ENCODE peak calls at places on chromosome 18, in ten cellular contexts. One of them, this sample, is unnamed.

GRCh38 chr18:26468931-26469340 is 79.4 kb downstream of the KCTD1 start:
- DNase-seq in GM06990: no peak
- DNase-seq in astrocyte of the spinal cord: no peak
- DNase-seq in cardiac muscle cell: peak; percentile 57
- DNase-seq in foreskin fibroblast: no peak
- DNase-seq in right cardiac atrium: no peak
- DNase-seq in astrocyte: no peak
- DNase-seq in fibroblast of mammary gland: no peak
- DNase-seq in suprapubic skin: no peak
- DNase-seq in tibial artery: no peak
- DNase-seq in this sample: no peak

GRCh38 chr18:34990571-34990970 is 50.6 kb upstream of the MAPRE2 start:
- DNase-seq in cardiac muscle cell: no peak
- DNase-seq in foreskin fibroblast: no peak
- DNase-seq in suprapubic skin: no peak
- DNase-seq in fibroblast of mammary gland: peak; percentile 56
- DNase-seq in tibial artery: peak; percentile 67
- DNase-seq in GM06990: no peak
- DNase-seq in right cardiac atrium: no peak
- DNase-seq in astrocyte of the spinal cord: peak; percentile 27
- DNase-seq in astrocyte: peak; percentile 42
- DNase-seq in this sample: peak; percentile 76

GRCh38 chr18:25759111-25759510 is 331.3 kb downstream of the SS18 start:
- DNase-seq in astrocyte of the spinal cord: peak; percentile 33
- DNase-seq in suprapubic skin: no peak
- DNase-seq in cardiac muscle cell: no peak
- DNase-seq in right cardiac atrium: no peak
- DNase-seq in tibial artery: no peak
- DNase-seq in fibroblast of mammary gland: peak; percentile 40
- DNase-seq in astrocyte: peak; percentile 64
- DNase-seq in GM06990: no peak
- DNase-seq in foreskin fibroblast: peak; percentile 7
- DNase-seq in this sample: no peak

GRCh38 chr18:26480897-26481795 is 67.2 kb downstream of the KCTD1 start:
- DNase-seq in astrocyte of the spinal cord: peak; percentile 96
- DNase-seq in right cardiac atrium: no peak
- DNase-seq in GM06990: no peak
- DNase-seq in suprapubic skin: no peak
- DNase-seq in astrocyte: peak; percentile 99
- DNase-seq in fibroblast of mammary gland: peak; percentile 94
- DNase-seq in tibial artery: no peak
- DNase-seq in foreskin fibroblast: peak; percentile 77
- DNase-seq in cardiac muscle cell: no peak
- DNase-seq in this sample: no peak

GRCh38 chr18:23998811-23999210 is 15.7 kb upstream of the TTC39C start:
- DNase-seq in astrocyte: peak; percentile 24
- DNase-seq in cardiac muscle cell: no peak
- DNase-seq in astrocyte of the spinal cord: no peak
- DNase-seq in foreskin fibroblast: no peak
- DNase-seq in GM06990: no peak
- DNase-seq in fibroblast of mammary gland: no peak
- DNase-seq in tibial artery: no peak
- DNase-seq in suprapubic skin: no peak
- DNase-seq in right cardiac atrium: no peak
- DNase-seq in this sample: no peak

GRCh38 chr18:62425465-62426190 is 97.2 kb upstream of the ZCCHC2 start:
- DNase-seq in right cardiac atrium: peak; percentile 79
- DNase-seq in foreskin fibroblast: peak; percentile 94
- DNase-seq in astrocyte of the spinal cord: peak; percentile 95
- DNase-seq in fibroblast of mammary gland: peak; percentile 98
- DNase-seq in tibial artery: peak; percentile 92
- DNase-seq in GM06990: no peak
- DNase-seq in astrocyte: peak; percentile 90
- DNase-seq in suprapubic skin: no peak
- DNase-seq in cardiac muscle cell: peak; percentile 82
- DNase-seq in this sample: peak; percentile 86

GRCh38 chr18:22346342-22346967 is 71.3 kb downstream of the CTAGE1 start:
- DNase-seq in right cardiac atrium: peak; percentile 88
- DNase-seq in astrocyte of the spinal cord: peak; percentile 73
- DNase-seq in fibroblast of mammary gland: peak; percentile 79
- DNase-seq in astrocyte: peak; percentile 73
- DNase-seq in GM06990: no peak
- DNase-seq in cardiac muscle cell: no peak
- DNase-seq in suprapubic skin: no peak
- DNase-seq in foreskin fibroblast: peak; percentile 41
- DNase-seq in tibial artery: peak; percentile 82
- DNase-seq in this sample: no peak

GRCh38 chr18:25360301-25360899 is 8.4 kb upstream of the ZNF521 start:
- DNase-seq in astrocyte of the spinal cord: no peak
- DNase-seq in astrocyte: no peak
- DNase-seq in foreskin fibroblast: no peak
- DNase-seq in suprapubic skin: no peak
- DNase-seq in right cardiac atrium: no peak
- DNase-seq in fibroblast of mammary gland: peak; percentile 35
- DNase-seq in cardiac muscle cell: no peak
- DNase-seq in GM06990: no peak
- DNase-seq in tibial artery: no peak
- DNase-seq in this sample: no peak

GRCh38 chr18:13390196-13390595 is 171.6 kb downstream of the LDLRAD4 start:
- DNase-seq in cardiac muscle cell: no peak
- DNase-seq in GM06990: no peak
- DNase-seq in astrocyte: no peak
- DNase-seq in suprapubic skin: peak; percentile 57
- DNase-seq in foreskin fibroblast: no peak
- DNase-seq in right cardiac atrium: peak; percentile 67
- DNase-seq in fibroblast of mammary gland: no peak
- DNase-seq in tibial artery: no peak
- DNase-seq in astrocyte of the spinal cord: no peak
- DNase-seq in this sample: no peak

GRCh38 chr18:3914116-3914515 is 464.1 kb downstream of the TGIF1 start:
- DNase-seq in cardiac muscle cell: no peak
- DNase-seq in fibroblast of mammary gland: no peak
- DNase-seq in right cardiac atrium: no peak
- DNase-seq in GM06990: no peak
- DNase-seq in astrocyte: no peak
- DNase-seq in astrocyte of the spinal cord: no peak
- DNase-seq in tibial artery: no peak
- DNase-seq in foreskin fibroblast: no peak
- DNase-seq in suprapubic skin: no peak
- DNase-seq in this sample: no peak

DNA sequence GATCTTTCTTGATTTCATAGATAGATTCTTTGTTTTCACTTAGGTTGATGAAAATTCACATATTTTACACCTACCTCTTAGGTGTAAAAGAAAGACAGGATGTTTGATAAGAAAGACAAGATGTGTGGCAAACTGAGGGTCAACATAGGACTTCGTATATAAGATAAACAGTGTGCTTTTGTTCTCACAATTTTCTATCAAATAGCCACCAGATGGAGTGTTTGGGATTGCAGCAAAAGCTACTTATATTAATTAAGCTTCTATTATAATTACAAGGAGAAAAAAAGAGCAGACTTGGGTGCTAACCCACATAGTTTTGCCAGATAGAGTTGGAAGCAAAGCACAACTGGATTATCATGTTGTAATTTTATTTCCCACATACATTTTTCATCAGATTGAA is 232.9 kb downstream of the CDH7 start:
- DNase-seq in cardiac muscle cell: no peak
- DNase-seq in suprapubic skin: no peak
- DNase-seq in astrocyte: no peak
- DNase-seq in foreskin fibroblast: no peak
- DNase-seq in astrocyte of the spinal cord: no peak
- DNase-seq in GM06990: no peak
- DNase-seq in fibroblast of mammary gland: no peak
- DNase-seq in tibial artery: no peak
- DNase-seq in right cardiac atrium: no peak
- DNase-seq in this sample: no peak
- H3K4me3 ChIP-seq in cardiac muscle cell: no peak overlapping the region
- H3K4me3 ChIP-seq in suprapubic skin: no peak overlapping the region
- H3K4me3 ChIP-seq in astrocyte: no peak overlapping the region
- H3K4me3 ChIP-seq in foreskin fibroblast: no peak overlapping the region
- H3K4me3 ChIP-seq in astrocyte of the spinal cord: no peak overlapping the region
- H3K4me3 ChIP-seq in GM06990: no peak overlapping the region
- H3K4me3 ChIP-seq in fibroblast of mammary gland: no peak overlapping the region
- H3K4me3 ChIP-seq in tibial artery: no peak overlapping the region
- H3K4me3 ChIP-seq in right cardiac atrium: no peak overlapping the region
- H3K4me3 ChIP-seq in this sample: no peak overlapping the region

GRCh38 chr18:49563701-49564100 is 1.8 kb downstream of the LIPG start:
- DNase-seq in tibial artery: no peak
- DNase-seq in astrocyte: no peak
- DNase-seq in fibroblast of mammary gland: no peak
- DNase-seq in foreskin fibroblast: no peak
- DNase-seq in right cardiac atrium: no peak
- DNase-seq in astrocyte of the spinal cord: no peak
- DNase-seq in GM06990: no peak
- DNase-seq in suprapubic skin: no peak
- DNase-seq in cardiac muscle cell: no peak
- DNase-seq in this sample: no peak
- H3K4me3 ChIP-seq in tibial artery: no peak overlapping the region
- H3K4me3 ChIP-seq in astrocyte: peak overlapping the region; percentile 20
- H3K4me3 ChIP-seq in fibroblast of mammary gland: no peak overlapping the region
- H3K4me3 ChIP-seq in foreskin fibroblast: no peak overlapping the region
- H3K4me3 ChIP-seq in right cardiac atrium: no peak overlapping the region
- H3K4me3 ChIP-seq in astrocyte of the spinal cord: peak overlapping the region; percentile 48
- H3K4me3 ChIP-seq in GM06990: no peak overlapping the region
- H3K4me3 ChIP-seq in suprapubic skin: no peak overlapping the region
- H3K4me3 ChIP-seq in cardiac muscle cell: no peak overlapping the region
- H3K4me3 ChIP-seq in this sample: no peak overlapping the region

GRCh38 chr18:11859282-11859797 is 8.1 kb downstream of the CHMP1B start:
- DNase-seq in tibial artery: no peak
- DNase-seq in astrocyte: no peak
- DNase-seq in suprapubic skin: no peak
- DNase-seq in astrocyte of the spinal cord: no peak
- DNase-seq in cardiac muscle cell: no peak
- DNase-seq in fibroblast of mammary gland: no peak
- DNase-seq in GM06990: no peak
- DNase-seq in right cardiac atrium: no peak
- DNase-seq in foreskin fibroblast: no peak
- DNase-seq in this sample: no peak
- H3K4me3 ChIP-seq in tibial artery: no peak overlapping the region
- H3K4me3 ChIP-seq in astrocyte: no peak overlapping the region
- H3K4me3 ChIP-seq in suprapubic skin: no peak overlapping the region
- H3K4me3 ChIP-seq in astrocyte of the spinal cord: no peak overlapping the region
- H3K4me3 ChIP-seq in cardiac muscle cell: no peak overlapping the region
- H3K4me3 ChIP-seq in fibroblast of mammary gland: no peak overlapping the region
- H3K4me3 ChIP-seq in GM06990: no peak overlapping the region
- H3K4me3 ChIP-seq in right cardiac atrium: no peak overlapping the region
- H3K4me3 ChIP-seq in foreskin fibroblast: no peak overlapping the region
- H3K4me3 ChIP-seq in this sample: peak overlapping the region; percentile 81

GRCh38 chr18:7206231-7206630 is 24.7 kb upstream of the LRRC30 start:
- DNase-seq in right cardiac atrium: no peak
- DNase-seq in astrocyte of the spinal cord: no peak
- DNase-seq in suprapubic skin: no peak
- DNase-seq in tibial artery: no peak
- DNase-seq in foreskin fibroblast: no peak
- DNase-seq in astrocyte: no peak
- DNase-seq in GM06990: no peak
- DNase-seq in fibroblast of mammary gland: no peak
- DNase-seq in cardiac muscle cell: no peak
- DNase-seq in this sample: no peak
- H3K4me3 ChIP-seq in right cardiac atrium: no peak overlapping the region
- H3K4me3 ChIP-seq in astrocyte of the spinal cord: no peak overlapping the region
- H3K4me3 ChIP-seq in suprapubic skin: no peak overlapping the region
- H3K4me3 ChIP-seq in tibial artery: no peak overlapping the region
- H3K4me3 ChIP-seq in foreskin fibroblast: no peak overlapping the region
- H3K4me3 ChIP-seq in astrocyte: no peak overlapping the region
- H3K4me3 ChIP-seq in GM06990: no peak overlapping the region
- H3K4me3 ChIP-seq in fibroblast of mammary gland: no peak overlapping the region
- H3K4me3 ChIP-seq in cardiac muscle cell: no peak overlapping the region
- H3K4me3 ChIP-seq in this sample: no peak overlapping the region

GRCh38 chr18:42706029-42706608 is 409.4 kb downstream of the RIT2 start:
- DNase-seq in astrocyte of the spinal cord: no peak
- DNase-seq in foreskin fibroblast: no peak
- DNase-seq in astrocyte: no peak
- DNase-seq in right cardiac atrium: no peak
- DNase-seq in cardiac muscle cell: no peak
- DNase-seq in GM06990: no peak
- DNase-seq in tibial artery: no peak
- DNase-seq in fibroblast of mammary gland: no peak
- DNase-seq in suprapubic skin: no peak
- DNase-seq in this sample: no peak
- H3K4me3 ChIP-seq in astrocyte of the spinal cord: no peak overlapping the region
- H3K4me3 ChIP-seq in foreskin fibroblast: no peak overlapping the region
- H3K4me3 ChIP-seq in astrocyte: no peak overlapping the region
- H3K4me3 ChIP-seq in right cardiac atrium: no peak overlapping the region
- H3K4me3 ChIP-seq in cardiac muscle cell: no peak overlapping the region
- H3K4me3 ChIP-seq in GM06990: no peak overlapping the region
- H3K4me3 ChIP-seq in tibial artery: no peak overlapping the region
- H3K4me3 ChIP-seq in fibroblast of mammary gland: no peak overlapping the region
- H3K4me3 ChIP-seq in suprapubic skin: no peak overlapping the region
- H3K4me3 ChIP-seq in this sample: no peak overlapping the region

This sample was measured in gastrocnemius medialis.